ENCODE peak calls at places on chromosome 19, in eight cellular contexts. B is transverse colon, W is cardiac muscle cell, Y is stomach, V is suprapubic skin, X is Panc1, U is testis, R is NT2/D1. Z is an unnamed sample.
A peak's percentile ranks its signal among the peaks of the same experiment; 100 is the strongest.

GRCh38 chr19:41159861-41160260 is 33.2 kb upstream of the CYP2S1 start:
- DNase-seq in B (no peak), W (no peak), Y (no peak), V (no peak), X (no peak), U (no peak), R (no peak), Z (no peak)

GRCh38 chr19:7196721-7197168 is 97.5 kb downstream of the INSR start:
- DNase-seq in B (no peak), W (no peak), Y (no peak), V (peak; percentile 86), X (no peak), U (peak; percentile 86), R (no peak), Z (peak; percentile 81)

GRCh38 chr19:49301165-49301865 is 23.7 kb downstream of the SLC6A16 start:
- DNase-seq in B (peak; percentile 84), W (peak; percentile 79), Y (peak; percentile 79), V (peak; percentile 89), X (peak; percentile 38), U (peak; percentile 92), R (peak; percentile 55), Z (peak; percentile 92)

GRCh38 chr19:55447421-55448174 is 4.5 kb upstream of the SHISA7 start:
- DNase-seq in B (no peak), W (no peak), Y (no peak), V (no peak), X (no peak), U (no peak), R (no peak), Z (no peak)

GRCh38 chr19:4449022-4449825 is 8.4 kb downstream of the UBXN6 start:
- DNase-seq in B (no peak), W (no peak), Y (no peak), V (no peak), X (no peak), U (peak; percentile 67), R (no peak), Z (peak; percentile 89)

GRCh38 chr19:47582320-47582909 is 9.5 kb upstream of the ZNF541 start:
- DNase-seq in B (no peak), W (no peak), Y (no peak), V (no peak), X (no peak), U (peak; percentile 40), R (no peak), Z (no peak)

GRCh38 chr19:37309834-37310575 is 60.9 kb upstream of the ZNF527 start:
- DNase-seq in B (no peak), W (peak; percentile 55), Y (no peak), V (peak; percentile 61), X (no peak), U (no peak), R (no peak), Z (no peak)

GRCh38 chr19:2494084-2494446 is 18.1 kb downstream of the GADD45B start:
- DNase-seq in B (no peak), W (no peak), Y (no peak), V (no peak), X (no peak), U (no peak), R (no peak), Z (no peak)

GRCh38 chr19:29277107-29277506 is 64.2 kb upstream of the UQCRFS1 start:
- DNase-seq in B (peak; percentile 17), W (peak; percentile 42), Y (no peak), V (no peak), X (no peak), U (no peak), R (no peak), Z (no peak)

GRCh38 chr19:12353375-12353774 is 12.1 kb downstream of the ZNF442 start:
- DNase-seq in B (no peak), W (no peak), Y (no peak), V (no peak), X (no peak), U (no peak), R (no peak), Z (no peak)

GRCh38 chr19:12345197-12345596 is 11.8 kb upstream of the ZNF563 start:
- DNase-seq in B (no peak), W (no peak), Y (no peak), V (no peak), X (no peak), U (no peak), R (no peak), Z (no peak)

GRCh38 chr19:12350890-12351197 is 14.6 kb downstream of the ZNF442 start:
- DNase-seq in B (no peak), W (no peak), Y (no peak), V (no peak), X (no peak), U (no peak), R (no peak), Z (no peak)

GRCh38 chr19:12346896-12347295 is 13.5 kb upstream of the ZNF563 start:
- DNase-seq in B (no peak), W (no peak), Y (no peak), V (no peak), X (no peak), U (no peak), R (no peak), Z (no peak)

DNA sequence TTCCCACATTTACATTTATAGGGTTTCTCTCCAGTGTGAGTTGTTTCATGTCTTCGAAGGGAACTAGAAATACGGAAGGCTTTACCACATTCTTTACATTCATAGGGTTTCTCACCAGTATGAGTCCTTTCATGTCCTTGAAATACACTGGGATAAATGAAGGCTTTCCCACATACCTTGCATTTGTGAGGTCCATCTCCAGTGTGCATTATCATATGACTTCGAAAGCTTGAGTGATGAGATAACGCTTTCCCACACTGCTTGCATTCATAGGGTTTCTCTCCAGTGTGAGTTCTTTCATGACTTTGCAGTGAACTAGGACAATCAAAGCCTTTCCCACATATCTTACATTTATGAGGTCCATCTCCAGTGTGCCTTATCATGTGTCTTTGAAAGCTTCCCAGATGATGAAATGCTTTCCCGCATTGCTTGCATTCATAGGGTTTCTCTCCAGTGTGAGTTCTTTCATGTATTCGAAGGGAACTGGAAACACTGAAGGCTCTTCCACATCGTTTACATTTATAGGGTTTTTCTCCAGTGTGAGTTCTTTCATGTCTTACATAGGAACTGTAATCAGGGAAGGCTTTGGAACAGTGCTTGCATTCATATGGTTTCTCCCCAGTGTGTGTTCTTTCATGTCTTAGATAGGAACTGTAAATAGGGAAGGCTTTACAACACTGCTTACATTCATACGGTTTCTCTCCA is 15.1 kb downstream of the ZNF442 start:
- DNase-seq in B (no peak), W (no peak), Y (no peak), V (no peak), X (no peak), U (no peak), R (no peak), Z (no peak)
- H3K9me3 ChIP-seq in B (peaks cover 64% of the 10 kb centered on the region), W (no peaks in the 10 kb centered on the region), Y (peaks cover 46% of the 10 kb centered on the region), V (peaks cover 37% of the 10 kb centered on the region), X (peaks cover 56% of the 10 kb centered on the region), U (no peaks in the 10 kb centered on the region), R (peaks cover 96% of the 10 kb centered on the region), Z (peaks cover 7% of the 10 kb centered on the region)

GRCh38 chr19:16370671-16371391 is 46.2 kb downstream of the KLF2 start:
- DNase-seq in B (no peak), W (no peak), Y (no peak), V (no peak), X (no peak), U (no peak), R (no peak), Z (peak; percentile 58)
- H3K4me1 ChIP-seq in B (peaks cover 35% of the 10 kb centered on the region), W (peaks cover 24% of the 10 kb centered on the region), Y (peaks cover 90% of the 10 kb centered on the region), V (peaks cover 34% of the 10 kb centered on the region), X (no peaks in the 10 kb centered on the region), U (peaks cover 61% of the 10 kb centered on the region), R (peaks cover 11% of the 10 kb centered on the region), Z (no peaks in the 10 kb centered on the region)

DNA sequence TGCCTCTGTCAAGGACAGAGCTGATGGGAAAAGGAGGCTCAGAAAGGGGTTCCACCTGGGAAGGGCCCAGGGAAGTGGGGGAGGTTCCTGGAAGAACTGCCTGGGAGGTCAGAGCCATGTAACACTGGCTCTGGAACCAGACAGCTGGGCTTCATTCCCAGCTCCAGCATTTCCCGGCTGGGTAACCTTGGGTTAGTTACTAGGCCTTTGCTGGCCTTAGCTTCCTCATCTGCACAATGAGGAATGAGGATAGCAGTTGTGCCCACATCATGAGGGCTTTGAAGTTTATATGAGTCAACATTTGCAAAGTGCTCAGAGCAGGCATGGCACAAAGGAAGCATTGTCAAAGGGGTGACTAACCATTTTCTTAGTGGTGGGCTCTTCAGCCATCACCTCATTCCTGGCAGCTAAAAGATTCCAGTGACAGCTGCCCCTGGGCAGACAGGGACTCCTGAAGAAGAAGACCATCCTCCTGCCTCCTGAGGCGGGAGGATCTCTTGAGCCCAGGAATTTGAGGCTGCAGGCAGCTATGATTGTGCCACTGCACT is 1.7 kb upstream of the DNAJB1 start:
- DNase-seq in B (no peak), W (no peak), Y (peak; percentile 57), V (no peak), X (no peak), U (peak; percentile 76), R (no peak), Z (no peak)
- H3K9me3 ChIP-seq in B (no peaks in the 10 kb centered on the region), W (no peaks in the 10 kb centered on the region), Y (no peaks in the 10 kb centered on the region), V (no peaks in the 10 kb centered on the region), X (no peaks in the 10 kb centered on the region), U (no peaks in the 10 kb centered on the region), R (no peaks in the 10 kb centered on the region), Z (no peaks in the 10 kb centered on the region)

GRCh38 chr19:42241279-42241678 is 1.1 kb downstream of the GSK3A start:
- DNase-seq in B (no peak), W (no peak), Y (no peak), V (no peak), X (no peak), U (no peak), R (no peak), Z (no peak)
- H3K4me1 ChIP-seq in B (peaks cover 43% of the 10 kb centered on the region), W (peaks cover 12% of the 10 kb centered on the region), Y (peaks cover 60% of the 10 kb centered on the region), V (peaks cover 52% of the 10 kb centered on the region), X (peaks cover 13% of the 10 kb centered on the region), U (peaks cover 32% of the 10 kb centered on the region), R (no peaks in the 10 kb centered on the region), Z (peaks cover 5% of the 10 kb centered on the region)

GRCh38 chr19:56837892-56838679 is 2.4 kb downstream of the PEG3 start:
- DNase-seq in B (peak; percentile 23), W (no peak), Y (no peak), V (peak; percentile 83), X (no peak), U (peak; percentile 77), R (peak; percentile 70), Z (peak; percentile 89)
- H3K9me3 ChIP-seq in B (peaks cover 14% of the 10 kb centered on the region), W (no peaks in the 10 kb centered on the region), Y (peaks cover 28% of the 10 kb centered on the region), V (no peaks in the 10 kb centered on the region), X (peaks cover 5% of the 10 kb centered on the region), U (no peaks in the 10 kb centered on the region), R (no peaks in the 10 kb centered on the region), Z (no peaks in the 10 kb centered on the region)

GRCh38 chr19:1423445-1424181 is 14.6 kb upstream of the RPS15 start:
- DNase-seq in B (no peak), W (no peak), Y (no peak), V (no peak), X (no peak), U (no peak), R (no peak), Z (no peak)
- H3K4me1 ChIP-seq in B (peaks cover 9% of the 10 kb centered on the region), W (no peaks in the 10 kb centered on the region), Y (peaks cover 14% of the 10 kb centered on the region), V (peaks cover 23% of the 10 kb centered on the region), X (no peaks in the 10 kb centered on the region), U (peaks cover 7% of the 10 kb centered on the region), R (peaks cover 35% of the 10 kb centered on the region), Z (peaks cover 4% of the 10 kb centered on the region)

DNA sequence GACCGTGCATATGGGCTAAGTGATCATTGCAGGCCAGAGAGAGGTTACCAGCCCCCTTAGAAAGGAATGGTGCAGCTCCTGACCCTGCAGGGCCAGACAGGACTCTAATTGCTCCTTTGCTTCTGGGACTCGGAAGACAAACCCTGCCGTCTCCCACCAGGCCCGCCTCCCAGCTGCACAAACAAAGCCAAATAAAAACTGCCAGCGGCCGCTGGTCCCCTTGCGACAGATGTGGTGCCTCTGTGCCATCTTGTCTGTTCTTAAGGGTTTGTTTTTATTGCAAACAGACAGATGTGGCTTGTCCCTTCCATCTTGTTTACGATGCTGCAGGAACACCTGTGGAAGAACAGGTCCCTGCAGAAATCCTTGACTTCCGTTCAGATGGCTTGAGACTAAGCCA is 434.4 kb upstream of the TSHZ3 start:
- DNase-seq in B (no peak), W (no peak), Y (no peak), V (no peak), X (no peak), U (no peak), R (no peak), Z (no peak)
- H3K9me3 ChIP-seq in B (no peaks in the 10 kb centered on the region), W (no peaks in the 10 kb centered on the region), Y (no peaks in the 10 kb centered on the region), V (no peaks in the 10 kb centered on the region), X (no peaks in the 10 kb centered on the region), U (no peaks in the 10 kb centered on the region), R (no peaks in the 10 kb centered on the region), Z (no peaks in the 10 kb centered on the region)